ENCODE peak calls at places on chromosomes 1 and 21, in six cellular contexts. U is CD8-positive, alpha-beta T cell; D is Panc1; Y is uterus; J is K562; N is heart left ventricle. V is an unnamed sample. For H3K9me3, the result is how much of the 10 kb centered on the place peaks cover.

GRCh38 chr1:84689514-84690396 is 506 bp downstream of the SSX2IP start:
- DNase-seq in U (no peak), Y (peak), N (peak), D (no peak), J (peak), V (peak)

GRCh38 chr1:112140743-112141142 is 151.3 kb upstream of the KCND3 start:
- DNase-seq in U (no peak), N (no peak), D (no peak), Y (no peak), J (no peak), V (no peak)

GRCh38 chr1:2861988-2862430 is 60.5 kb upstream of the TTC34 start:
- DNase-seq in D (no peak), J (no peak), U (no peak), N (peak), Y (no peak), V (no peak)

GRCh38 chr1:226097866-226098625 is 35.5 kb downstream of the H3-3A start:
- DNase-seq in J (no peak), Y (no peak), U (no peak), D (no peak), N (no peak), V (no peak)

GRCh38 chr21:44960141-44961092 is 20.6 kb downstream of the SLX9 start:
- DNase-seq in D (no peak), Y (no peak), U (no peak), J (no peak), N (peak), V (no peak)

GRCh38 chr1:227192163-227192562 is 126.1 kb downstream of the CDC42BPA start:
- DNase-seq in N (no peak), U (no peak), D (peak), J (peak), Y (peak), V (no peak)

GRCh38 chr1:100423832-100424337 is 71.6 kb downstream of the CDC14A start:
- DNase-seq in D (no peak), U (peak), N (no peak), J (no peak), Y (no peak), V (no peak)

GRCh38 chr1:167460836-167461235 is 57.5 kb downstream of the CD247 start:
- DNase-seq in Y (no peak), J (no peak), D (no peak), N (no peak), U (peak), V (no peak)

GRCh38 chr21:15062566-15062965 is 2.2 kb downstream of the NRIP1 start:
- DNase-seq in Y (no peak), U (no peak), N (no peak), D (no peak), J (peak), V (no peak)

GRCh38 chr1:44803312-44804095 is 3.3 kb downstream of the PLK3 start:
- DNase-seq in U (no peak), D (no peak), Y (peak), N (peak), J (no peak), V (no peak)

GRCh38 chr21:25573409-25574206 is 33.7 kb downstream of the MRPL39 start:
- DNase-seq in D (peak), J (peak), Y (no peak), U (peak), N (no peak), V (no peak)

GRCh38 chr1:13812456-13813397 is 112.7 kb downstream of the PRDM2 start:
- DNase-seq in Y (no peak), D (no peak), U (no peak), J (no peak), N (peak), V (no peak)

GRCh38 chr1:183870351-183871077 is 65.6 kb downstream of the RGL1 start:
- DNase-seq in Y (peak), U (no peak), J (no peak), D (no peak), N (peak), V (peak)

GRCh38 chr1:48040122-48040521 is 42.9 kb upstream of the TRABD2B start:
- DNase-seq in N (no peak), Y (no peak), D (no peak), J (no peak), U (no peak), V (no peak)

GRCh38 chr1:61261585-61261984 is 179.2 kb downstream of the NFIA start:
- DNase-seq in J (no peak), N (no peak), U (no peak), D (no peak), Y (no peak), V (no peak)

GRCh38 chr1:115457295-115457694 is 119.2 kb upstream of the NGF start:
- DNase-seq in N (no peak), Y (no peak), U (no peak), J (no peak), D (no peak), V (no peak)

GRCh38 chr1:104380003-104380402 is 630.3 kb downstream of the AMY1C start:
- DNase-seq in N (no peak), Y (no peak), U (no peak), J (no peak), D (no peak), V (no peak)

GRCh38 chr1:187266051-187266450 is 437.3 kb downstream of the PLA2G4A start:
- DNase-seq in J (no peak), D (no peak), Y (no peak), N (no peak), U (no peak), V (no peak)

GRCh38 chr21:43712268-43712942 is 6.5 kb upstream of the PDXK start:
- DNase-seq in J (peak), D (no peak), U (no peak), N (peak), Y (no peak), V (no peak)

GRCh38 chr1:236148471-236148847 is 6.1 kb downstream of the GPR137B start:
- DNase-seq in U (no peak), D (no peak), J (no peak), N (no peak), Y (no peak), V (no peak)

GRCh38 chr1:111197598-111198289 is 2.7 kb downstream of the DENND2D start:
- DNase-seq in U (peak), J (peak), D (peak), N (no peak), Y (no peak), V (peak)

GRCh38 chr1:44485229-44485932 is 80.3 kb downstream of the RNF220 start:
- DNase-seq in D (peak), J (peak), Y (peak), N (no peak), U (no peak), V (no peak)

GRCh38 chr1:3567405-3567804 is 43.9 kb downstream of the MEGF6 start:
- DNase-seq in J (no peak), Y (no peak), U (no peak), N (no peak), D (no peak), V (no peak)

GRCh38 chr1:194818674-194819073 is 1632.3 kb upstream of the B3GALT2 start:
- DNase-seq in J (no peak), U (no peak), D (no peak), N (no peak), Y (no peak), V (no peak)

GRCh38 chr1:205032512-205032911 is 10.5 kb upstream of the CNTN2 start:
- DNase-seq in U (no peak), Y (no peak), J (no peak), N (no peak), D (no peak), V (no peak)

GRCh38 chr21:38625000-38625399 is 126.7 kb upstream of the ERG start:
- DNase-seq in D (no peak), N (no peak), U (no peak), J (no peak), Y (no peak), V (no peak)

GRCh38 chr1:12549106-12549459 is 68.9 kb downstream of the DHRS3 start:
- DNase-seq in Y (peak), N (peak), U (no peak), D (no peak), J (peak), V (peak)

GRCh38 chr1:151043163-151043562 is 4.4 kb upstream of the C1orf56 start:
- DNase-seq in J (no peak), N (no peak), D (no peak), U (no peak), Y (no peak), V (no peak)

GRCh38 chr1:153880962-153881361 is 41.8 kb downstream of the GATAD2B start:
- DNase-seq in J (peak), N (peak), U (peak), D (no peak), Y (peak), V (peak)

GRCh38 chr1:212782422-212783154 is 9.0 kb downstream of the NSL1 start:
- DNase-seq in J (peak), N (no peak), Y (no peak), D (no peak), U (no peak), V (no peak)

GRCh38 chr1:201890806-201891450 is 2.2 kb downstream of the SHISA4 start:
- DNase-seq in U (no peak), Y (no peak), D (no peak), N (no peak), J (no peak), V (no peak)
- H3K9me3 ChIP-seq in U (under half), Y (under half), D (under half), N (under half), J (under half), V (under half)

GRCh38 chr21:34174470-34174869 is 101.1 kb downstream of the MRPS6 start:
- DNase-seq in D (no peak), N (no peak), U (no peak), Y (no peak), J (no peak), V (no peak)
- H3K9me3 ChIP-seq in D (under half), N (under half), U (under half), Y (under half), J (under half), V (under half)

GRCh38 chr1:46768445-46768844 is 30.4 kb upstream of the CYP4B1 start:
- DNase-seq in Y (no peak), N (no peak), J (no peak), U (no peak), D (no peak), V (no peak)
- H3K9me3 ChIP-seq in Y (under half), N (under half), J (under half), U (under half), D (under half), V (under half)

DNA sequence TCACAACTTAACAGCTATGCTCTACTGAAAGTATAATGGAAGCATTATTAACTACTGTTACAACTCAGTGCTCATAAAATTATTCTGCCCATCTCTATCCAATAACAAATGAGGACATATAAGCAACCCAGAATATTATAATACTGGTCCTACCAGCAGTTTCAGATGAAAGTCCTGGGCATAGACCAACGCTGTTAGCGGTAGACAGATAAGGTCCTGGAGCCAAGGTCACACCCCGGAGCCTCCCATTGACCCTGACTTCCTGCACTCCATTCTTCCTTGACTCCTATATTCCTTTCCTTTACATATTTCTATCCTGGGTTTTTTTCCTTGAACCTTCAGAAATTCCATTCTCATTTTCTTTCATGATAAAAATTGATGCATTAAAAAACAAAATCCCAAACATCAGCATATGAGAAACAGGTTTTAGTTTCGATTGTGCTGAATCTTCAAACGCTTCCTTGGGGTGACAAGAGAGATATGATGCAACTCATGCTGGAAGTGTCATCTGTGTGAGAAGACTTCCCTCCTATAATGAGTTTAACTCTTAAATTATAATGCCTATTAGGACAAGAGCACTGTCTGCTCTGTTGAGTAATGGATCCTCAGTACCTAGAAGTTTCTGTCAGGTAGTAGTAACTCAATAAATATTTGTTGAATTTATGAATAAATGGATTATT is 831.1 kb downstream of the LRRIQ3 start:
- DNase-seq in N (no peak), D (no peak), U (no peak), J (no peak), Y (no peak), V (no peak)
- H3K9me3 ChIP-seq in N (under half), D (under half), U (under half), J (under half), Y (under half), V (under half)

GRCh38 chr1:228243093-228243492 is 35.2 kb downstream of the OBSCN start:
- DNase-seq in J (no peak), D (no peak), U (no peak), Y (no peak), N (no peak), V (no peak)

GRCh38 chr1:228238461-228238860 is 30.6 kb downstream of the OBSCN start:
- DNase-seq in N (no peak), Y (no peak), J (no peak), D (no peak), U (no peak), V (no peak)

GRCh38 chr1:228241259-228241658 is 33.4 kb downstream of the OBSCN start:
- DNase-seq in D (no peak), N (no peak), J (no peak), U (no peak), Y (no peak), V (no peak)

GRCh38 chr1:228242313-228242864 is 34.5 kb downstream of the OBSCN start:
- DNase-seq in U (no peak), J (no peak), Y (no peak), N (no peak), D (no peak), V (no peak)

GRCh38 chr1:228240411-228241240 is 32.8 kb downstream of the OBSCN start:
- DNase-seq in U (no peak), D (no peak), Y (no peak), J (no peak), N (no peak), V (no peak)
- H3K9me3 ChIP-seq in U (under half), D (under half), Y (under half), J (under half), N (under half), V (under half)

GRCh38 chr21:34261841-34262832 is 101.7 kb upstream of the KCNE2 start:
- DNase-seq in J (no peak), D (no peak), N (no peak), U (no peak), Y (peak), V (no peak)

GRCh38 chr21:34255073-34255472 is 108.7 kb upstream of the KCNE2 start:
- DNase-seq in J (no peak), D (no peak), N (no peak), Y (no peak), U (no peak), V (no peak)

GRCh38 chr21:34263629-34264028 is 100.2 kb upstream of the KCNE2 start:
- DNase-seq in N (no peak), J (no peak), Y (no peak), D (no peak), U (no peak), V (no peak)

GRCh38 chr21:34266322-34266721 is 97.5 kb upstream of the KCNE2 start:
- DNase-seq in D (no peak), U (no peak), N (no peak), J (no peak), Y (no peak), V (no peak)

DNA sequence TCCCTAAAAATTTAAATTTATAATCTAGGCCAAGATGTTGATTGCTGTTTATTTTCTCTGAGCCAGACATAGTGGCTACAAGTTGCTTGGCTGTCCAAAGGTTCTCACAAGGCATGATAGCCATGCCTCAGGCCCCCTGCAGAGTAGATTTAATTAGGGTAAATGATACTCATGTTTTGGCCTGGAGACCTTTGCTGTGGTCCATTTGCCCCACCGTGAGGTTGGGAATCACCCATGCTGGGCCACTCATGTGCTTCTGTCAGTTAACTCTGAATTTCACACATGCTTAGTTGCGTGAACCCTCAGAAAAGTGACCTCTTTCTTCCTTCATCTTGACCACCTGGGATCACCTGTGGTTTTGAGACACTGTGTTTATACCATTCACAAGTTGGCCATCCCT is 103.2 kb upstream of the KCNE2 start:
- DNase-seq in J (no peak), U (no peak), Y (no peak), D (no peak), N (no peak), V (no peak)
- H3K9me3 ChIP-seq in J (under half), U (under half), Y (under half), D (under half), N (under half), V (under half)

GRCh38 chr1:232131715-232132391 is 498.1 kb downstream of the SIPA1L2 start:
- DNase-seq in Y (no peak), N (no peak), D (no peak), J (no peak), U (no peak), V (no peak)
- H3K9me3 ChIP-seq in Y (under half), N (under half), D (under half), J (under half), U (under half), V (under half)

DNA sequence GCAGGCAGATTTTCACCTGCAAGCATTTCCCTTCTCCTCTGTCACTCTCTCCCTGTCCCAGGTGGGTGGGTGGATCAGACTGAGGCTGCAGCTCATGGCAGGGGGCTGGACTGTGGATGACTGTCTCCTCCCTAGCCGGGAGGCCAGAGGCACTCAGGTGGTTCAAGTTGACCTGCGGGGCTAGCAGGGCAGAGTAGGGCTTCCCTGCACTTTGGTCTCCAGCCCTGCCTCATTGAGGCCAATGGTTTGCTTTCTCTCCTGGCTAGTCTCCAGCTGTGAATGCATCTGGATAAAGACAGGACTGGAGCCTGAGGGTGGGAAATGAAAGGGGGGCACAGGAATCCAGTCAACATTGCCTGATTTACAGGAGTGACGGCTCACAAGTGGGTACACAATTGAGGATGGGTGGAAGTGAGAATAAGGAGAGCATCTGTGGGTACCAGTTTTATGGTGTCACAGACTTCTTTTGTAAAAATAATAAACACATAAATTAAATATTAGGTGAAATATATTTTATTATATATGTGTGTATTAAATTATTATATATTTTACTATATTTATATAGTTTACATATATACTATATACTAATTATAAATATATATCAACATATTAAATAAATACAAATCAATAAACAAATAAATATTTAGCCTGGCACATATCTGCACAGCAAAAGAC is 25.6 kb downstream of the RUNX1 start:
- DNase-seq in U (no peak), J (no peak), N (no peak), D (no peak), Y (no peak), V (no peak)
- H3K9me3 ChIP-seq in U (under half), J (under half), N (under half), D (under half), Y (under half), V (under half)

GRCh38 chr1:152777510-152778137 is 2.7 kb downstream of the LCE1F start:
- DNase-seq in U (no peak), N (no peak), D (no peak), Y (no peak), J (peak), V (no peak)

GRCh38 chr1:152786077-152786476 is at the start of gene LCE1E:
- DNase-seq in U (no peak), J (no peak), D (no peak), N (no peak), Y (no peak), V (no peak)

DNA sequence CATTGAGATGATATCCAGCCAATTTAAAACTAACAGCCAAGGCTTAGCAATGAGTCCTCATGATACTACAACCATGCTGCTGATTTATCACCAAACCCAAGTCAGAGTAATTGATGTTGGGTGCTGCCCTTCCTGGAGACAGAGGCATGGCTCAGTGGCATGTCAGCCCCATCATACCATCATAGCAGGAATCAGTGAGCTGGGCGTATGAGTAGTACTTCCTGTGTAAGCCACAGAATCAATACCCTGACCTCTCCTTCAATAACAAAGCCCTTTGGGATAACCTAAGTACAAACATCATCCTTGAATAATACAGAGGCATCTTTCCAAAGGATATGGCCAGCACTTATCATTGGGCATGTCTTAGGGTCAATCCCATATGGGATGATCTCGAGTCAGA is 3.0 kb upstream of the LCE1E start:
- DNase-seq in U (no peak), N (no peak), Y (no peak), J (no peak), D (no peak), V (no peak)
- H3K9me3 ChIP-seq in U (under half), N (under half), Y (under half), J (under half), D (under half), V (under half)

GRCh38 chr1:79220509-79220908 is 214.0 kb upstream of the ADGRL4 start:
- DNase-seq in U (no peak), N (no peak), D (no peak), J (no peak), Y (no peak), V (no peak)

GRCh38 chr1:79215311-79215710 is 208.8 kb upstream of the ADGRL4 start:
- DNase-seq in U (no peak), Y (no peak), N (no peak), D (no peak), J (no peak), V (no peak)
- H3K9me3 ChIP-seq in U (under half), Y (under half), N (under half), D (under half), J (under half), V (under half)

V was measured in right atrium auricular region.